ENCODE peak calls at places on chromosomes 12 and 14, in four cellular contexts. P is A549; S is CD4-positive, alpha-beta T cell; B is lung. Q is an unnamed sample.

GRCh38 chr12:46303039-46303666 is 34.3 kb upstream of the SLC38A1 start:
- DNase-seq in P (peak; percentile 39), S (peak; percentile 15), B (peak; percentile 45), Q (no peak)

GRCh38 chr12:45425426-45425825 is 209.5 kb downstream of the ANO6 start:
- DNase-seq in P (no peak), S (no peak), B (no peak), Q (no peak)

GRCh38 chr12:40300490-40300889 is 75.7 kb downstream of the LRRK2 start:
- DNase-seq in P (peak; percentile 71), S (no peak), B (no peak), Q (no peak)

GRCh38 chr14:97058071-97058470 is 260.9 kb downstream of the VRK1 start:
- DNase-seq in P (no peak), S (no peak), B (no peak), Q (no peak)

GRCh38 chr12:104939089-104939488 is 19.0 kb downstream of the SLC41A2 start:
- DNase-seq in P (no peak), S (no peak), B (no peak), Q (no peak)

GRCh38 chr12:85985996-85986395 is 111.9 kb downstream of the NTS start:
- DNase-seq in P (no peak), S (no peak), B (no peak), Q (no peak)

GRCh38 chr14:89848165-89848564 is 106.4 kb downstream of the EFCAB11 start:
- DNase-seq in P (no peak), S (no peak), B (no peak), Q (no peak)

GRCh38 chr14:92688434-92689375 is 59.7 kb downstream of the LGMN start:
- DNase-seq in P (no peak), S (no peak), B (no peak), Q (no peak)

GRCh38 chr12:60752589-60752988 is 1156.8 kb downstream of the SLC16A7 start:
- DNase-seq in P (no peak), S (no peak), B (no peak), Q (no peak)

GRCh38 chr14:105281354-105282097 is 19.3 kb downstream of the BRF1 start:
- DNase-seq in P (peak; percentile 76), S (no peak), B (no peak), Q (no peak)

DNA sequence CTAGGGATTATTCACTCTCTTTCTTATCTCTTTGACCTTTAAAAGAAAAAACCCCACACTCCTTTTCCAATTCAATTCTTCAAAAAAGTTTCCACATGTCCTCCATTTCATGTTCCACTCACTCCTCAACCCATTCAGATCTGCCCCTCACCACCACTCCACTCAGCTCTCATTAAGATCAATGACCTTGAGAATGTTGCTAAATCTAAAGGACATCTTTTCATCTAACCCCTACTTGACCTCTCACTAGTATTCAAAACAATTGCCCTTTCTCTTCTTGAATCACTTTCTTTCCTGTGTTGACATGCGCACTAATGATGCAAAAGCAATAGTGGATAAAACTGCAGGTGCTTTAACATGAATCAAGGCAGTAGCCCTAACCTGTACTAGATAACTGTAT is 9.9 kb downstream of the HECTD1 start:
- DNase-seq in P (no peak), S (no peak), B (no peak), Q (no peak)
- H3K27ac ChIP-seq in P (no peak overlapping the region), S (no peak overlapping the region), B (no peak overlapping the region), Q (no peak overlapping the region)

GRCh38 chr12:96882862-96883261 is 24.2 kb upstream of the NEDD1 start:
- DNase-seq in P (no peak), S (no peak), B (no peak), Q (no peak)

GRCh38 chr12:96880220-96880619 is 26.8 kb upstream of the NEDD1 start:
- DNase-seq in P (no peak), S (no peak), B (no peak), Q (no peak)

GRCh38 chr12:96881608-96882007 is 25.4 kb upstream of the NEDD1 start:
- DNase-seq in P (no peak), S (no peak), B (no peak), Q (no peak)

GRCh38 chr12:96886998-96887677 is 19.9 kb upstream of the NEDD1 start:
- DNase-seq in P (no peak), S (no peak), B (no peak), Q (no peak)

DNA sequence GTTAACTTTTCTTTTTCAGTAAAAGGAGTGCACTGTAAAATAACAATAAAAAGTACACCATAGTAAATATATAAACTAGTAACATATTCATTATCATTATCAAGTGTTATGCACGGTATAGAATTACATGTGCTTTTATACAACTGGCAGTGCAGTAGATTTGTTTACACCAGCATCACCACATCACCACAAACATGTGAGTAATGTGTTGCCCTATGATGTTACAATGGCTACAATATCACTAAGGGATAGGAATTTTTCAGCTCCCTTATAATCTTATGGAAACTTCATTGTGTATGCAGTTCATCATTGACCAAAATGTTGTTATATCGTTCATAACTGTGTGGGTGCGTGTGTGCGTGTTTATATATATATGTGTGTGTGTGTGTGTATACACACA is 23.5 kb upstream of the NEDD1 start:
- DNase-seq in P (no peak), S (no peak), B (no peak), Q (no peak)
- H3K27ac ChIP-seq in P (no peak overlapping the region), S (no peak overlapping the region), B (no peak overlapping the region), Q (no peak overlapping the region)

GRCh38 chr14:85701763-85702162 is 171.8 kb downstream of the FLRT2 start:
- DNase-seq in P (no peak), S (no peak), B (no peak), Q (no peak)
- H3K27ac ChIP-seq in P (no peak overlapping the region), S (no peak overlapping the region), B (no peak overlapping the region), Q (no peak overlapping the region)

GRCh38 chr12:67088401-67089118 is 180.6 kb upstream of the CAND1 start:
- DNase-seq in P (no peak), S (no peak), B (no peak), Q (no peak)
- H3K27ac ChIP-seq in P (no peak overlapping the region), S (no peak overlapping the region), B (no peak overlapping the region), Q (no peak overlapping the region)

Q was measured in caudate nucleus.